ENCODE peak calls at places on chromosome 21, in ten cellular contexts. H is HCT116; D is heart right ventricle; R is OCI-LY7; K is upper lobe of right lung; B is lower lobe of right lung; F is kidney; G is BE2C; Q is fibroblast of lung; T is CD8-positive, alpha-beta memory T cell. Z is an unnamed sample. For H3K4me1, the result is how much of the 10 kb centered on the place peaks cover.

GRCh38 chr21:34348890-34349519 is 14.8 kb upstream of the KCNE2 start:
- DNase-seq in Q (no peak), B (no peak), K (no peak), D (no peak), G (no peak), R (no peak), F (no peak), T (no peak), H (no peak), Z (no peak)

GRCh38 chr21:25907573-25908275 is 173.0 kb downstream of the GABPA start:
- DNase-seq in R (no peak), G (no peak), K (no peak), F (no peak), B (no peak), Q (peak), D (no peak), H (no peak), T (no peak), Z (no peak)

GRCh38 chr21:18832950-18833349 is 429.4 kb upstream of the TMPRSS15 start:
- DNase-seq in G (no peak), D (no peak), B (no peak), F (no peak), K (no peak), H (no peak), Q (peak), T (no peak), R (no peak), Z (peak)

GRCh38 chr21:46182548-46183336 is 1.5 kb downstream of the SPATC1L start:
- DNase-seq in G (no peak), D (no peak), K (no peak), R (no peak), F (peak), T (no peak), H (no peak), Q (no peak), B (no peak), Z (no peak)

GRCh38 chr21:17726047-17726446 is 93.1 kb downstream of the C21orf91 start:
- DNase-seq in Q (no peak), D (no peak), R (peak), G (peak), B (no peak), T (no peak), F (no peak), K (no peak), H (peak), Z (no peak)

GRCh38 chr21:36021251-36021837 is 39.0 kb downstream of the SETD4 start:
- DNase-seq in F (no peak), T (no peak), B (no peak), R (no peak), K (no peak), D (no peak), H (no peak), Q (no peak), G (no peak), Z (no peak)

GRCh38 chr21:40056031-40056430 is 188.8 kb downstream of the PCP4 start:
- DNase-seq in Q (no peak), F (no peak), D (no peak), R (no peak), G (no peak), B (no peak), T (no peak), H (no peak), K (no peak), Z (no peak)

GRCh38 chr21:27519357-27519756 is 552.5 kb upstream of the ADAMTS5 start:
- DNase-seq in K (no peak), Q (peak), B (no peak), H (no peak), R (no peak), F (no peak), D (no peak), G (no peak), T (no peak), Z (no peak)

GRCh38 chr21:26011292-26011940 is 159.2 kb downstream of the APP start:
- DNase-seq in D (no peak), H (no peak), T (no peak), F (no peak), G (no peak), K (no peak), Q (no peak), B (no peak), R (no peak), Z (no peak)

GRCh38 chr21:40631201-40631600 is 215.8 kb downstream of the DSCAM start:
- DNase-seq in B (no peak), Q (no peak), H (no peak), T (no peak), R (no peak), D (no peak), G (no peak), F (no peak), K (no peak), Z (no peak)

GRCh38 chr21:14495075-14495474 is 51.0 kb downstream of the SAMSN1 start:
- DNase-seq in B (no peak), F (no peak), Q (no peak), T (no peak), D (no peak), R (no peak), H (no peak), G (no peak), K (no peak), Z (no peak)

GRCh38 chr21:36035381-36035791 is 24.9 kb downstream of the SETD4 start:
- DNase-seq in D (no peak), F (no peak), H (no peak), T (no peak), R (no peak), K (no peak), G (peak), Q (no peak), B (no peak), Z (peak)

GRCh38 chr21:17491716-17492414 is 21.0 kb upstream of the CXADR start:
- DNase-seq in K (no peak), D (peak), G (no peak), Q (peak), H (peak), R (no peak), T (no peak), F (no peak), B (no peak), Z (no peak)

GRCh38 chr21:34836103-34836932 is 167.5 kb downstream of the CLIC6 start:
- DNase-seq in D (no peak), Q (peak), T (no peak), F (peak), R (no peak), H (peak), K (peak), G (no peak), B (peak), Z (no peak)

GRCh38 chr21:32096411-32096810 is 182.4 kb downstream of the MIS18A start:
- DNase-seq in F (no peak), T (no peak), G (peak), B (no peak), Q (no peak), D (no peak), H (peak), K (no peak), R (peak), Z (no peak)

GRCh38 chr21:37372127-37372731 is 5.7 kb downstream of the DYRK1A start:
- DNase-seq in T (no peak), H (no peak), K (no peak), Q (no peak), F (no peak), G (no peak), R (no peak), D (no peak), B (no peak), Z (no peak)

GRCh38 chr21:37373539-37373938 is 7.0 kb downstream of the DYRK1A start:
- DNase-seq in D (no peak), K (no peak), G (no peak), T (no peak), F (no peak), H (no peak), B (no peak), Q (no peak), R (no peak), Z (no peak)

GRCh38 chr21:37375866-37376574 is 9.4 kb downstream of the DYRK1A start:
- DNase-seq in Q (no peak), F (no peak), B (no peak), H (no peak), G (no peak), R (no peak), T (no peak), D (no peak), K (no peak), Z (no peak)

GRCh38 chr21:37371041-37371397 is 4.4 kb downstream of the DYRK1A start:
- DNase-seq in B (no peak), Q (no peak), F (no peak), H (no peak), R (no peak), D (no peak), T (no peak), G (no peak), K (no peak), Z (no peak)

GRCh38 chr21:37374026-37374425 is 7.5 kb downstream of the DYRK1A start:
- DNase-seq in T (no peak), K (no peak), G (no peak), D (no peak), R (no peak), B (no peak), F (no peak), H (no peak), Q (peak), Z (no peak)
- H3K4me1 ChIP-seq in T (half or more), K (half or more), G (under half), D (half or more), R (half or more), B (half or more), F (under half), H (under half), Q (under half), Z (under half)

DNA sequence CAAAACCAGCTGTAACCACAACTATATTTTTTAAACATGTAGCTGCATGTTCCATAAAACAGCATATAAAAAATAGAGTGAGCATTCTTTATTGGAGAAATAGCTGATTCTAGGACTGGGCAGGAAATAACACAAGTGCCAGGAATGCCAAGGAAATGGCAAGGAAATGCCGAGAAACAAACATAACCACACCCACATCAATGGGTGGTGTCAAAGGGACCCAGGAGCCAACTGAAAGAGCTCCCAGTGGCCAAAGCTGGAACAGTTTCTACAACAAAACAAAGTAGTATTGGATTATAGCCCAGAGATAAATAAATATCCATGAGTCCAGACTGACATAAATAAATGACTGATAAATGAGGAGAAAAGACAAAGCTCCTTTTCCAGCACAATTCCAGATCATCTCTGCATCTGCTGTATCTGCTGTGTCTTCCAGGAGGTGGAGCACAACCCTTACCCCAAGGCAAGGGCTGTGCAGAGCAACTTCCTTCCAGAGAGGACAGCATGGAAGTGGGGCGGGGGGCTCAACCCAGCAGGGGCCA is 28.1 kb downstream of the ADARB1 start:
- DNase-seq in B (no peak), R (peak), F (no peak), G (no peak), Q (peak), T (no peak), H (peak), D (no peak), K (no peak), Z (no peak)
- H3K4me1 ChIP-seq in B (half or more), R (under half), F (under half), G (under half), Q (under half), T (under half), H (under half), D (half or more), K (under half), Z (under half)

GRCh38 chr21:44299085-44299457 is 782 bp upstream of the PFKL start:
- DNase-seq in B (no peak), R (peak), G (no peak), D (no peak), T (no peak), H (no peak), Q (peak), F (no peak), K (no peak), Z (no peak)
- H3K4me1 ChIP-seq in B (half or more), R (half or more), G (under half), D (half or more), T (half or more), H (under half), Q (under half), F (under half), K (under half), Z (under half)

GRCh38 chr21:42459583-42460215 is 36.3 kb downstream of the RSPH1 start:
- DNase-seq in B (no peak), Q (no peak), H (no peak), K (no peak), R (no peak), T (no peak), F (no peak), G (no peak), D (no peak), Z (peak)

GRCh38 chr21:42460391-42461184 is 35.4 kb downstream of the RSPH1 start:
- DNase-seq in K (no peak), B (no peak), F (peak), H (no peak), R (peak), Q (no peak), G (peak), T (no peak), D (no peak), Z (no peak)

GRCh38 chr21:42459065-42459430 is 37.0 kb downstream of the RSPH1 start:
- DNase-seq in R (no peak), G (no peak), B (no peak), F (no peak), Q (no peak), T (no peak), D (no peak), H (no peak), K (no peak), Z (no peak)

GRCh38 chr21:42461881-42462877 is 33.8 kb downstream of the RSPH1 start:
- DNase-seq in G (peak), H (no peak), R (peak), D (no peak), B (no peak), F (peak), T (no peak), Q (no peak), K (no peak), Z (no peak)

GRCh38 chr21:42461185-42461520 is 34.9 kb downstream of the RSPH1 start:
- DNase-seq in B (no peak), G (no peak), R (no peak), D (no peak), F (no peak), Q (no peak), K (no peak), T (no peak), H (no peak), Z (no peak)
- H3K4me1 ChIP-seq in B (under half), G (under half), R (half or more), D (under half), F (under half), Q (under half), K (under half), T (half or more), H (under half), Z (under half)

Z was measured in Caco-2.